ENCODE peak calls at places on chromosomes 12 and 14, in four cellular contexts. One of them, this sample, is unnamed. For H3K79me2, the result is how much of the 10 kb centered on the place peaks cover.

GRCh38 chr14:51614707-51615106 is 37.0 kb upstream of the FRMD6 start:
- DNase-seq in H9: no peak
- DNase-seq in mammary epithelial cell: peak
- DNase-seq in SK-N-SH: no peak
- DNase-seq in this sample: peak

GRCh38 chr14:102234331-102235264 is 70.4 kb downstream of the MOK start:
- DNase-seq in H9: no peak
- DNase-seq in mammary epithelial cell: no peak
- DNase-seq in SK-N-SH: no peak
- DNase-seq in this sample: no peak

GRCh38 chr14:105857223-105857815 is 330.9 kb downstream of the TMEM121 start:
- DNase-seq in H9: no peak
- DNase-seq in mammary epithelial cell: no peak
- DNase-seq in SK-N-SH: no peak
- DNase-seq in this sample: no peak

GRCh38 chr12:96197503-96198272 is 3.5 kb downstream of the ELK3 start:
- DNase-seq in H9: no peak
- DNase-seq in mammary epithelial cell: peak
- DNase-seq in SK-N-SH: no peak
- DNase-seq in this sample: peak

GRCh38 chr12:90922068-90922743 is 32.8 kb downstream of the CCER1 start:
- DNase-seq in H9: no peak
- DNase-seq in mammary epithelial cell: peak
- DNase-seq in SK-N-SH: no peak
- DNase-seq in this sample: peak

GRCh38 chr12:69524755-69525509 is 54.7 kb downstream of the FRS2 start:
- DNase-seq in H9: no peak
- DNase-seq in mammary epithelial cell: no peak
- DNase-seq in SK-N-SH: no peak
- DNase-seq in this sample: peak

GRCh38 chr12:132150780-132151144 is 6.5 kb downstream of the NOC4L start:
- DNase-seq in H9: no peak
- DNase-seq in mammary epithelial cell: no peak
- DNase-seq in SK-N-SH: no peak
- DNase-seq in this sample: no peak

GRCh38 chr14:76333664-76334063 is 42.3 kb upstream of the ESRRB start:
- DNase-seq in H9: no peak
- DNase-seq in mammary epithelial cell: no peak
- DNase-seq in SK-N-SH: no peak
- DNase-seq in this sample: no peak

GRCh38 chr14:77268989-77269595 is 1.9 kb downstream of the NGB start:
- DNase-seq in H9: no peak
- DNase-seq in mammary epithelial cell: peak
- DNase-seq in SK-N-SH: no peak
- DNase-seq in this sample: no peak

GRCh38 chr14:65940056-65940735 is 527.7 kb downstream of the FUT8 start:
- DNase-seq in H9: peak
- DNase-seq in mammary epithelial cell: no peak
- DNase-seq in SK-N-SH: peak
- DNase-seq in this sample: peak

GRCh38 chr14:91167380-91167770 is 53.5 kb downstream of the DGLUCY start:
- DNase-seq in H9: no peak
- DNase-seq in mammary epithelial cell: no peak
- DNase-seq in SK-N-SH: no peak
- DNase-seq in this sample: no peak

GRCh38 chr12:128933926-128934325 is 80.6 kb downstream of the GLT1D1 start:
- DNase-seq in H9: no peak
- DNase-seq in mammary epithelial cell: no peak
- DNase-seq in SK-N-SH: no peak
- DNase-seq in this sample: no peak

GRCh38 chr12:119838781-119839180 is 38.3 kb downstream of the CIT start:
- DNase-seq in H9: no peak
- DNase-seq in mammary epithelial cell: no peak
- DNase-seq in SK-N-SH: no peak
- DNase-seq in this sample: no peak

GRCh38 chr14:98940693-98941437 is 331.1 kb downstream of the BCL11B start:
- DNase-seq in H9: no peak
- DNase-seq in mammary epithelial cell: no peak
- DNase-seq in SK-N-SH: no peak
- DNase-seq in this sample: no peak

GRCh38 chr12:23950775-23951391 is 1.4 kb upstream of the SOX5 start:
- DNase-seq in H9: no peak
- DNase-seq in mammary epithelial cell: no peak
- DNase-seq in SK-N-SH: peak
- DNase-seq in this sample: no peak

GRCh38 chr12:72264548-72265175 is 7.5 kb upstream of the TRHDE start:
- DNase-seq in H9: no peak
- DNase-seq in mammary epithelial cell: no peak
- DNase-seq in SK-N-SH: peak
- DNase-seq in this sample: peak

GRCh38 chr14:25667387-25667786 is 617.4 kb upstream of the STXBP6 start:
- DNase-seq in H9: no peak
- DNase-seq in mammary epithelial cell: no peak
- DNase-seq in SK-N-SH: no peak
- DNase-seq in this sample: no peak

GRCh38 chr12:53205747-53206146 is 1.3 kb downstream of the ITGB7 start:
- DNase-seq in H9: peak
- DNase-seq in mammary epithelial cell: peak
- DNase-seq in SK-N-SH: no peak
- DNase-seq in this sample: peak

GRCh38 chr14:100376751-100377171 is 53.6 kb downstream of the SLC25A47 start:
- DNase-seq in H9: no peak
- DNase-seq in mammary epithelial cell: peak
- DNase-seq in SK-N-SH: no peak
- DNase-seq in this sample: peak

GRCh38 chr14:51157012-51157411 is 62.1 kb upstream of the TRIM9 start:
- DNase-seq in H9: no peak
- DNase-seq in mammary epithelial cell: peak
- DNase-seq in SK-N-SH: peak
- DNase-seq in this sample: peak

GRCh38 chr14:77183896-77184295 is 2.3 kb downstream of the TMEM63C start:
- DNase-seq in H9: no peak
- DNase-seq in mammary epithelial cell: no peak
- DNase-seq in SK-N-SH: no peak
- DNase-seq in this sample: no peak

GRCh38 chr14:68711551-68712437 is 81.1 kb downstream of the ZFP36L1 start:
- DNase-seq in H9: peak
- DNase-seq in mammary epithelial cell: no peak
- DNase-seq in SK-N-SH: no peak
- DNase-seq in this sample: no peak

GRCh38 chr12:116313194-116313910 is 35.9 kb upstream of the MED13L start:
- DNase-seq in H9: no peak
- DNase-seq in mammary epithelial cell: no peak
- DNase-seq in SK-N-SH: no peak
- DNase-seq in this sample: no peak

GRCh38 chr12:75099215-75099614 is 110.4 kb downstream of the KCNC2 start:
- DNase-seq in H9: no peak
- DNase-seq in mammary epithelial cell: peak
- DNase-seq in SK-N-SH: no peak
- DNase-seq in this sample: no peak

GRCh38 chr14:57933363-57933762 is 67.5 kb upstream of the SLC35F4 start:
- DNase-seq in H9: no peak
- DNase-seq in mammary epithelial cell: no peak
- DNase-seq in SK-N-SH: no peak
- DNase-seq in this sample: no peak

GRCh38 chr12:105451211-105451610 is 120.7 kb downstream of the C12orf75 start:
- DNase-seq in H9: no peak
- DNase-seq in mammary epithelial cell: no peak
- DNase-seq in SK-N-SH: no peak
- DNase-seq in this sample: peak

GRCh38 chr14:63435838-63436237 is 107.3 kb downstream of the PPP2R5E start:
- DNase-seq in H9: no peak
- DNase-seq in mammary epithelial cell: no peak
- DNase-seq in SK-N-SH: no peak
- DNase-seq in this sample: peak

DNA sequence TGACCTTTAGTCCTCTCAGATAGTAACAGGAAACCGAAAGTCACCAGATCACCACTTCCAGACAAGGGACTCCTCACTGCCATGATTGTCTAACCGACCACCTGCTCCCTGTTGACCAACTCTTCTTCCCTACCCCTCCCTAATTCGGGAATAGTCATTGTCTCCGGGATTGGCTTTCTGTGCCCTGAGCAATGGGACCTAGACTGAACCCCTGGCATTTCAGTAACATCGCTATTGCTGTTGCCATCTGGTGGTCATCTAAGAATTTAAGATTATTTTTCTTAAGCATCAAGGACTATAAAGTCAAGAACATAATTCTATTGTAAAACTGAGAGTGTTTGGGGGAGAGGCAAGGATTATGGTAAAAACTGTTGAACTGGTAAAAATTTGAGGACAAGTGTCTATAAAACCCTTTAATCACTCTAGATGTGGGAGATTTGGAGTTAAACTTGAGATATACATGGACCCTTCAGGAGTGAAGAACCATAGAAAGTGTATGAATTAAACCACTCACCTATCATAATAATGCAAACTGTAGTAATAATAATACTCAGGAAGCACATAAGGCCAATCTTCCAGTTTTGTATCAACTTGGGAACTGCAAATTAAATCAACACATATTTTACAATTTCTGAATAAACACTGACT is 6.3 kb downstream of the CLEC2A start:
- DNase-seq in H9: peak
- DNase-seq in mammary epithelial cell: peak
- DNase-seq in SK-N-SH: peak
- DNase-seq in this sample: peak
- H3K4me2 ChIP-seq in H9: no peak
- H3K4me2 ChIP-seq in mammary epithelial cell: no peak
- H3K4me2 ChIP-seq in SK-N-SH: peak
- H3K4me2 ChIP-seq in this sample: peak

DNA sequence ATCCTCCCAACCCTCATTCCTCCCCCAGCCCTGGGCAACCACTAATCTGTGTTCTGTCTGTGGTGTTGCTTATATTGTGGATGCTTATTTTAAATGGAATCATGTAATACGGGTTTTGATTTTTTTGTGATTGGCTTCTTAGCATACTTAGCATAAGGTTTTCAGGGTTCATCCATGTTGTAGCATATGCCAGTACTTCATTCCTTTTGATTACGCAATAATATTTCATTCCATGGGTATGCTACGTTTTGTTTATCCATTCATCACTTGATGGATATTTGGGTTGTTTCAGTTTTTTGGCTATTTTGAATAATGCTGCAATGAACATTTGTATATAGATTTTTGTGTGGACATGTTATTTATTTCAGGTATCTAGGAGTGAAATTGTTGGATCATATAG is 82.9 kb downstream of the TSPAN9 start:
- DNase-seq in H9: no peak
- DNase-seq in mammary epithelial cell: no peak
- DNase-seq in SK-N-SH: no peak
- DNase-seq in this sample: no peak
- H2AFZ ChIP-seq in H9: no peak
- H2AFZ ChIP-seq in mammary epithelial cell: no peak
- H2AFZ ChIP-seq in SK-N-SH: no peak
- H2AFZ ChIP-seq in this sample: no peak

DNA sequence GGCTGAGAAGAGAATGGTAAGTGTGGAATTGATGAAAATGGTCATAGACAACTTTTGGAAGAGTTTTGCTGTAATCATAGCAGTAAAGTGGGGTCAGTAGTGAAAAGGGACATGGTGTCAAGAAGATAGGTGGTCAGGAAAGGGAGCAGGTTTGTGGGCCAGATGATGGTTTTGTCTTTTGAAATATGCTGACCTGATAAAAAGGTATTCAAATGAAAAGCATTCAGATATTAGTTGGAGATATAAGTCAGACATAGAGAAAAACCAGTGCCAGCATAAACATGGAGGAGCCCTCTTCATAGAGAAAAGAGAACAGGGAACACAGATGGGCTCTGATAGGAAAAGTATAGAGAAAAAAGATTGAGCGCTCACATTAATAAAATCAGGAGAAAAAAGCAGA is 518.3 kb downstream of the NRXN3 start:
- DNase-seq in H9: no peak
- DNase-seq in mammary epithelial cell: no peak
- DNase-seq in SK-N-SH: no peak
- DNase-seq in this sample: no peak
- H3K79me2 ChIP-seq in H9: under half
- H3K79me2 ChIP-seq in mammary epithelial cell: under half
- H3K79me2 ChIP-seq in SK-N-SH: under half
- H3K79me2 ChIP-seq in this sample: under half

GRCh38 chr12:56753566-56753965 is 1.4 kb upstream of the PRIM1 start:
- DNase-seq in H9: no peak
- DNase-seq in mammary epithelial cell: no peak
- DNase-seq in SK-N-SH: no peak
- DNase-seq in this sample: no peak
- H3K4me2 ChIP-seq in H9: no peak
- H3K4me2 ChIP-seq in mammary epithelial cell: no peak
- H3K4me2 ChIP-seq in SK-N-SH: no peak
- H3K4me2 ChIP-seq in this sample: no peak

GRCh38 chr14:28381656-28382055 is 384.9 kb upstream of the FOXG1 start:
- DNase-seq in H9: no peak
- DNase-seq in mammary epithelial cell: no peak
- DNase-seq in SK-N-SH: no peak
- DNase-seq in this sample: no peak
- H2AFZ ChIP-seq in H9: no peak
- H2AFZ ChIP-seq in mammary epithelial cell: no peak
- H2AFZ ChIP-seq in SK-N-SH: no peak
- H2AFZ ChIP-seq in this sample: no peak

DNA sequence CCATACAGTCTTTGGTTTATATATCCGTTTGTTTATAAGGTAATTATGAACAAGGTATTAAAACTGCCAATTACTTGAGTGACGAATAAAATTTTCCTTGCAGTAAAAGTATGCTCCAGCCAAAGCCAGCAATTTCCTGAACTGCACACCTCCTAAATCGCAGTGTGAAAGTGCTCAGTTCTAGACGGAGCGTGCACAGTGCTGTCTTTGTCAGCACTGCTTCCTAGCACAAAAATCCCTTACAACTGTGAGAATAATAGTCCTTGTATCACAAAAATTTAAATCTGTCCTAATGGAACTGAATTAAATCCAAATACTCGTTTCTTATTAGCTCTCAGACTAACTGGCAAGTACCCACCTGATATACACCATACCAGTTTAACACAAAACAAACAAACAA is 26.3 kb downstream of the LRIG3 start:
- DNase-seq in H9: no peak
- DNase-seq in mammary epithelial cell: no peak
- DNase-seq in SK-N-SH: no peak
- DNase-seq in this sample: no peak
- H3K79me2 ChIP-seq in H9: under half
- H3K79me2 ChIP-seq in mammary epithelial cell: half or more
- H3K79me2 ChIP-seq in SK-N-SH: under half
- H3K79me2 ChIP-seq in this sample: half or more

GRCh38 chr12:49417558-49417957 is 50.3 kb downstream of the SPATS2 start:
- DNase-seq in H9: no peak
- DNase-seq in mammary epithelial cell: no peak
- DNase-seq in SK-N-SH: no peak
- DNase-seq in this sample: no peak
- H3K4me2 ChIP-seq in H9: no peak
- H3K4me2 ChIP-seq in mammary epithelial cell: no peak
- H3K4me2 ChIP-seq in SK-N-SH: no peak
- H3K4me2 ChIP-seq in this sample: no peak

DNA sequence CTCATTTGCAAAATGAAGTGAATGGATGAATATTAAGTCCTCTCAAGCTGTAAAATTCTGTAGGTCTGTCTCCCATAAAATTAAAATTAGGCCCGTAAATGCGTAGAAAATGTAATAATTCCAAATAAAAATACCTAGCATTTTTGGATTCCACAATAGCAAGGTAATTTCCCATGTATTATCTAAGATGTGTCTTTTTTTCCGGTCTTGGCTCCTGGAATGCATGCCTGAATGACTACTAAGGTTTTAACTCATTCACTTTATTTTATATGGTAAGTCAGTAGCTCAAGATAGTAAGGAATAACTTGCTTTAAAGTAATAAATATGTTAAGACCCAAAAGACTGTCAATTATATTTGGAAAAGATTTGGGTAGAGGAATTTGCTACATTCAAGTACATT is 11.1 kb downstream of the TXNRD1 start:
- DNase-seq in H9: no peak
- DNase-seq in mammary epithelial cell: peak
- DNase-seq in SK-N-SH: no peak
- DNase-seq in this sample: peak
- H2AFZ ChIP-seq in H9: no peak
- H2AFZ ChIP-seq in mammary epithelial cell: peak
- H2AFZ ChIP-seq in SK-N-SH: no peak
- H2AFZ ChIP-seq in this sample: peak

This sample was measured in GM23248.